ENCODE peak calls at places on chromosomes 7 and 10, in eight cellular contexts. One of them, this sample, is unnamed. For H3K4me1, the result is how much of the 10 kb centered on the place peaks cover.

GRCh38 chr10:110600487-110601101 is 33.1 kb downstream of the SMC3 start:
- DNase-seq in uterus: no peak
- DNase-seq in adipocyte: peak
- DNase-seq in A549: peak
- DNase-seq in fibroblast of lung: peak
- DNase-seq in iPS DF 6.9: peak
- DNase-seq in heart right ventricle: no peak
- DNase-seq in neuronal stem cell: peak
- DNase-seq in this sample: no peak

GRCh38 chr10:89648074-89648473 is 3.0 kb upstream of the PANK1 start:
- DNase-seq in uterus: no peak
- DNase-seq in adipocyte: no peak
- DNase-seq in A549: no peak
- DNase-seq in fibroblast of lung: no peak
- DNase-seq in iPS DF 6.9: no peak
- DNase-seq in heart right ventricle: peak
- DNase-seq in neuronal stem cell: no peak
- DNase-seq in this sample: no peak

GRCh38 chr10:126504051-126504760 is 115.9 kb upstream of the ADAM12 start:
- DNase-seq in uterus: peak
- DNase-seq in adipocyte: peak
- DNase-seq in A549: peak
- DNase-seq in fibroblast of lung: peak
- DNase-seq in iPS DF 6.9: peak
- DNase-seq in heart right ventricle: no peak
- DNase-seq in neuronal stem cell: peak
- DNase-seq in this sample: no peak

GRCh38 chr10:12349628-12350166 is 350 bp downstream of the CAMK1D start:
- DNase-seq in uterus: no peak
- DNase-seq in adipocyte: no peak
- DNase-seq in A549: no peak
- DNase-seq in fibroblast of lung: no peak
- DNase-seq in iPS DF 6.9: no peak
- DNase-seq in heart right ventricle: peak
- DNase-seq in neuronal stem cell: no peak
- DNase-seq in this sample: no peak

GRCh38 chr7:164882-165660 is 27.3 kb upstream of the FAM20C start:
- DNase-seq in uterus: no peak
- DNase-seq in adipocyte: no peak
- DNase-seq in A549: no peak
- DNase-seq in fibroblast of lung: no peak
- DNase-seq in iPS DF 6.9: no peak
- DNase-seq in heart right ventricle: no peak
- DNase-seq in neuronal stem cell: no peak
- DNase-seq in this sample: no peak

GRCh38 chr7:18824157-18824556 is 293.3 kb downstream of the TWIST1 start:
- DNase-seq in uterus: no peak
- DNase-seq in adipocyte: no peak
- DNase-seq in A549: no peak
- DNase-seq in fibroblast of lung: no peak
- DNase-seq in iPS DF 6.9: no peak
- DNase-seq in heart right ventricle: no peak
- DNase-seq in neuronal stem cell: no peak
- DNase-seq in this sample: no peak

GRCh38 chr7:79290398-79290797 is 163.1 kb downstream of the MAGI2 start:
- DNase-seq in uterus: no peak
- DNase-seq in adipocyte: no peak
- DNase-seq in A549: no peak
- DNase-seq in fibroblast of lung: no peak
- DNase-seq in iPS DF 6.9: no peak
- DNase-seq in heart right ventricle: no peak
- DNase-seq in neuronal stem cell: no peak
- DNase-seq in this sample: no peak

GRCh38 chr7:28018446-28018845 is 162.1 kb downstream of the JAZF1 start:
- DNase-seq in uterus: no peak
- DNase-seq in adipocyte: no peak
- DNase-seq in A549: no peak
- DNase-seq in fibroblast of lung: peak
- DNase-seq in iPS DF 6.9: no peak
- DNase-seq in heart right ventricle: no peak
- DNase-seq in neuronal stem cell: no peak
- DNase-seq in this sample: no peak

GRCh38 chr7:35565927-35566326 is 129.0 kb downstream of the HERPUD2 start:
- DNase-seq in uterus: no peak
- DNase-seq in adipocyte: peak
- DNase-seq in A549: no peak
- DNase-seq in fibroblast of lung: peak
- DNase-seq in iPS DF 6.9: no peak
- DNase-seq in heart right ventricle: no peak
- DNase-seq in neuronal stem cell: no peak
- DNase-seq in this sample: no peak

GRCh38 chr7:151556592-151556991 is 36.9 kb upstream of the RHEB start:
- DNase-seq in uterus: no peak
- DNase-seq in adipocyte: no peak
- DNase-seq in A549: no peak
- DNase-seq in fibroblast of lung: no peak
- DNase-seq in iPS DF 6.9: no peak
- DNase-seq in heart right ventricle: no peak
- DNase-seq in neuronal stem cell: no peak
- DNase-seq in this sample: no peak

GRCh38 chr7:32479574-32480200 is 10.5 kb downstream of the LSM5 start:
- DNase-seq in uterus: no peak
- DNase-seq in adipocyte: peak
- DNase-seq in A549: peak
- DNase-seq in fibroblast of lung: peak
- DNase-seq in iPS DF 6.9: no peak
- DNase-seq in heart right ventricle: no peak
- DNase-seq in neuronal stem cell: no peak
- DNase-seq in this sample: no peak

GRCh38 chr7:83738436-83738835 is 89.5 kb upstream of the SEMA3E start:
- DNase-seq in uterus: no peak
- DNase-seq in adipocyte: no peak
- DNase-seq in A549: no peak
- DNase-seq in fibroblast of lung: no peak
- DNase-seq in iPS DF 6.9: no peak
- DNase-seq in heart right ventricle: no peak
- DNase-seq in neuronal stem cell: no peak
- DNase-seq in this sample: no peak

GRCh38 chr10:127441350-127442219 is 107.5 kb upstream of the NPS start:
- DNase-seq in uterus: no peak
- DNase-seq in adipocyte: peak
- DNase-seq in A549: no peak
- DNase-seq in fibroblast of lung: no peak
- DNase-seq in iPS DF 6.9: peak
- DNase-seq in heart right ventricle: no peak
- DNase-seq in neuronal stem cell: no peak
- DNase-seq in this sample: no peak

GRCh38 chr10:11159543-11160215 is 142.0 kb downstream of the CELF2 start:
- DNase-seq in uterus: no peak
- DNase-seq in adipocyte: no peak
- DNase-seq in A549: no peak
- DNase-seq in fibroblast of lung: no peak
- DNase-seq in iPS DF 6.9: no peak
- DNase-seq in heart right ventricle: no peak
- DNase-seq in neuronal stem cell: no peak
- DNase-seq in this sample: no peak

GRCh38 chr7:156437021-156437614 is 203.5 kb upstream of the RNF32 start:
- DNase-seq in uterus: no peak
- DNase-seq in adipocyte: no peak
- DNase-seq in A549: no peak
- DNase-seq in fibroblast of lung: no peak
- DNase-seq in iPS DF 6.9: no peak
- DNase-seq in heart right ventricle: no peak
- DNase-seq in neuronal stem cell: no peak
- DNase-seq in this sample: no peak

GRCh38 chr10:119896937-119897336 is 4.4 kb downstream of the SEC23IP start:
- DNase-seq in uterus: peak
- DNase-seq in adipocyte: peak
- DNase-seq in A549: no peak
- DNase-seq in fibroblast of lung: no peak
- DNase-seq in iPS DF 6.9: no peak
- DNase-seq in heart right ventricle: peak
- DNase-seq in neuronal stem cell: no peak
- DNase-seq in this sample: peak

GRCh38 chr7:112994666-112995065 is 92.0 kb downstream of the GPR85 start:
- DNase-seq in uterus: no peak
- DNase-seq in adipocyte: peak
- DNase-seq in A549: no peak
- DNase-seq in fibroblast of lung: peak
- DNase-seq in iPS DF 6.9: no peak
- DNase-seq in heart right ventricle: no peak
- DNase-seq in neuronal stem cell: no peak
- DNase-seq in this sample: no peak

GRCh38 chr7:2507917-2508306 is 11.7 kb upstream of the LFNG start:
- DNase-seq in uterus: no peak
- DNase-seq in adipocyte: no peak
- DNase-seq in A549: no peak
- DNase-seq in fibroblast of lung: no peak
- DNase-seq in iPS DF 6.9: no peak
- DNase-seq in heart right ventricle: no peak
- DNase-seq in neuronal stem cell: no peak
- DNase-seq in this sample: no peak

GRCh38 chr7:2508327-2509231 is 11.0 kb upstream of the LFNG start:
- DNase-seq in uterus: no peak
- DNase-seq in adipocyte: peak
- DNase-seq in A549: no peak
- DNase-seq in fibroblast of lung: no peak
- DNase-seq in iPS DF 6.9: no peak
- DNase-seq in heart right ventricle: peak
- DNase-seq in neuronal stem cell: no peak
- DNase-seq in this sample: peak

GRCh38 chr7:2509298-2509906 is 10.2 kb upstream of the LFNG start:
- DNase-seq in uterus: no peak
- DNase-seq in adipocyte: no peak
- DNase-seq in A549: no peak
- DNase-seq in fibroblast of lung: no peak
- DNase-seq in iPS DF 6.9: no peak
- DNase-seq in heart right ventricle: no peak
- DNase-seq in neuronal stem cell: no peak
- DNase-seq in this sample: no peak

GRCh38 chr7:2505401-2505800 is 14.2 kb upstream of the LFNG start:
- DNase-seq in uterus: no peak
- DNase-seq in adipocyte: no peak
- DNase-seq in A549: no peak
- DNase-seq in fibroblast of lung: no peak
- DNase-seq in iPS DF 6.9: no peak
- DNase-seq in heart right ventricle: no peak
- DNase-seq in neuronal stem cell: no peak
- DNase-seq in this sample: no peak

GRCh38 chr7:2507208-2507916 is 12.2 kb upstream of the LFNG start:
- DNase-seq in uterus: no peak
- DNase-seq in adipocyte: no peak
- DNase-seq in A549: no peak
- DNase-seq in fibroblast of lung: no peak
- DNase-seq in iPS DF 6.9: no peak
- DNase-seq in heart right ventricle: no peak
- DNase-seq in neuronal stem cell: no peak
- DNase-seq in this sample: no peak
- H3K4me1 ChIP-seq in uterus: under half
- H3K4me1 ChIP-seq in adipocyte: under half
- H3K4me1 ChIP-seq in A549: under half
- H3K4me1 ChIP-seq in fibroblast of lung: under half
- H3K4me1 ChIP-seq in iPS DF 6.9: under half
- H3K4me1 ChIP-seq in heart right ventricle: half or more
- H3K4me1 ChIP-seq in neuronal stem cell: under half
- H3K4me1 ChIP-seq in this sample: under half

GRCh38 chr7:30165590-30165989 is 30.8 kb downstream of the MTURN start:
- DNase-seq in uterus: no peak
- DNase-seq in adipocyte: no peak
- DNase-seq in A549: no peak
- DNase-seq in fibroblast of lung: no peak
- DNase-seq in iPS DF 6.9: no peak
- DNase-seq in heart right ventricle: no peak
- DNase-seq in neuronal stem cell: no peak
- DNase-seq in this sample: no peak
- H3K4me1 ChIP-seq in uterus: under half
- H3K4me1 ChIP-seq in adipocyte: half or more
- H3K4me1 ChIP-seq in A549: under half
- H3K4me1 ChIP-seq in fibroblast of lung: under half
- H3K4me1 ChIP-seq in iPS DF 6.9: under half
- H3K4me1 ChIP-seq in heart right ventricle: half or more
- H3K4me1 ChIP-seq in neuronal stem cell: under half
- H3K4me1 ChIP-seq in this sample: half or more

DNA sequence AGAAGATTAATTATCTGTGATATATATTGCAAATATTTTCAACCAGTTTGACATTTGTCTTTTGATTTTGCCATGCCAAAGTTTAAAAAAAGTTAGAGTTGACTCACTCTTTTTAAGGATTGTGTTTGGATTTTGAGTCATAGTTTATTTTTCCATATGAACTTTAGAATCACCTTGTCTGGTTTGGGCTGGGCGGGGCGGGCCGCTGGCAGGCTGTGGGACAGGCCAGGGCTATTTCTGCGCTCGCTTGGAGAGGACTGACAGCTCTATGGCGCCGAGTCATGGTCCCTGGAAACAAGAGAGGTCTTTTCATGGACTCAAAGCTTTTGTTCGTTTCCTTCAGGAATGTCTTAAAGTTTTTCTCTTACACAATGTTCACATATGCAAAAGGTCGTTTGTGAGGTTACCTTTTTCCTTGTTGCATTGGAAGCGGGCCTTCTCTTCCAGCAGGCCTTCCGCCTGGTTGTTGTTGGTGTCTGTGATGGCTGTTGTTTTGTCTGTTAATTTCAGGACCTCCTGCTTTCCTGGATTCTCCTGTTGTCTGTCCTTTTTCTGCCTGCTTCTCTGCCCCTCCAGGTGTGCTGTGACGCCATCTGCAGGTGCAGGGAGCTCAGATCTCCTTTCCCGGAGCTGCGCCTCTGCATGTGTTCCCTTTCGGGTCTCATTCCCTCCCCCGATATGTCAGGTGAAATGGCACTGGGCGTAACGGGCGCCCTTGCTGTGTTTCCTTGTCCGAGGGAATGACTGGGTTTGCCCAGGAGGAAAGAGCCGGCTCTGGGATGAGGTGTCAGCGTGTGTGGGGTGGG is 53.8 kb downstream of the INPP5A start:
- DNase-seq in uterus: no peak
- DNase-seq in adipocyte: peak
- DNase-seq in A549: peak
- DNase-seq in fibroblast of lung: peak
- DNase-seq in iPS DF 6.9: no peak
- DNase-seq in heart right ventricle: peak
- DNase-seq in neuronal stem cell: no peak
- DNase-seq in this sample: no peak
- H3K4me1 ChIP-seq in uterus: under half
- H3K4me1 ChIP-seq in adipocyte: under half
- H3K4me1 ChIP-seq in A549: under half
- H3K4me1 ChIP-seq in fibroblast of lung: under half
- H3K4me1 ChIP-seq in iPS DF 6.9: under half
- H3K4me1 ChIP-seq in heart right ventricle: half or more
- H3K4me1 ChIP-seq in neuronal stem cell: under half
- H3K4me1 ChIP-seq in this sample: under half

DNA sequence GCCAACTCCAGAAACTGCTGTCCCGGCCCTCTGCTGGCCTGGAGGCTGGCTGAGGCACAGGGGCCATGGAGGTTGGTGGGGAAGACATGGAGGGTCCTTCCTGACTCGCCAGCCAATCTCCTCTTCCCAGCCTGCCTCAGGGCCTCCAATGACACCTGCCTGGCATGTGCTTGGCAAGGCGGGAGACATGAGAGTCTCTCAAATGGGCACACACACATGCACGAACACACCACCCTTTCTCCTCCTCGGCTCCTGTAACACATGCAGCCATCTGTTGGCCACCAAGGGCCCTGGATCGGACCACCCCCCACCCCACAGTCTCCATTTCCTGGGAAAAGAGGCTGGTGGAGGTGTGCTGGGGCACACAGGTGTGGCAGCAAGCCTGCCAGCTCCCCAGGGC is 56.4 kb downstream of the YKT6 start:
- DNase-seq in uterus: no peak
- DNase-seq in adipocyte: no peak
- DNase-seq in A549: no peak
- DNase-seq in fibroblast of lung: no peak
- DNase-seq in iPS DF 6.9: no peak
- DNase-seq in heart right ventricle: no peak
- DNase-seq in neuronal stem cell: no peak
- DNase-seq in this sample: no peak
- H3K4me1 ChIP-seq in uterus: under half
- H3K4me1 ChIP-seq in adipocyte: under half
- H3K4me1 ChIP-seq in A549: under half
- H3K4me1 ChIP-seq in fibroblast of lung: under half
- H3K4me1 ChIP-seq in iPS DF 6.9: under half
- H3K4me1 ChIP-seq in heart right ventricle: under half
- H3K4me1 ChIP-seq in neuronal stem cell: under half
- H3K4me1 ChIP-seq in this sample: under half